ENCODE peak calls at places on chromosomes 4 and X, in seven cellular contexts. G, B, C, U, H, T and S are unnamed samples.

GRCh38 chr4:54942735-54943134 is 182.7 kb downstream of the KDR start:
- DNase-seq in G (no peak), T (no peak), B (no peak), U (no peak), C (no peak), H (no peak), S (no peak)

GRCh38 chr4:73901031-73901430 is 31.8 kb downstream of the CXCL1 start:
- DNase-seq in H (no peak), G (no peak), B (no peak), T (no peak), U (no peak), C (no peak), S (no peak)

GRCh38 chrX:10932842-10933440 is 178.2 kb upstream of the HCCS start:
- DNase-seq in H (no peak), C (no peak), U (no peak), G (no peak), T (no peak), B (no peak), S (no peak)

GRCh38 chrX:153733651-153734240 is 9.1 kb downstream of the ABCD1 start:
- DNase-seq in T (no peak), U (no peak), G (no peak), H (no peak), C (no peak), B (no peak), S (no peak)

GRCh38 chr4:121397941-121398601 is 17.3 kb upstream of the QRFPR start:
- DNase-seq in T (no peak), C (no peak), U (no peak), B (no peak), H (no peak), G (no peak), S (no peak)

GRCh38 chr4:126899382-126899801 is 733.4 kb upstream of the INTU start:
- DNase-seq in B (no peak), H (no peak), T (no peak), G (no peak), U (no peak), C (no peak), S (no peak)

GRCh38 chrX:133923113-133923512 is 62.3 kb downstream of the GPC3 start:
- DNase-seq in B (no peak), G (no peak), C (no peak), T (no peak), H (no peak), U (no peak), S (no peak)

GRCh38 chrX:72158773-72159172 is 22.8 kb upstream of the PIN4 start:
- DNase-seq in U (no peak), C (no peak), T (no peak), H (no peak), B (no peak), G (no peak), S (no peak)

GRCh38 chr4:16026155-16026761 is 57.6 kb downstream of the PROM1 start:
- DNase-seq in B (peak), T (no peak), U (no peak), H (no peak), G (peak), C (no peak), S (no peak)

GRCh38 chr4:140703463-140703862 is 52.7 kb downstream of the TBC1D9 start:
- DNase-seq in C (no peak), T (no peak), B (no peak), H (no peak), G (no peak), U (no peak), S (no peak)

GRCh38 chr4:147103403-147103946 is 157.8 kb upstream of the TTC29 start:
- DNase-seq in C (peak), T (no peak), B (peak), U (peak), G (no peak), H (no peak), S (peak)

GRCh38 chr4:157304769-157305168 is 84.2 kb downstream of the GRIA2 start:
- DNase-seq in T (no peak), U (no peak), C (no peak), B (no peak), G (no peak), H (no peak), S (no peak)

GRCh38 chr4:128159967-128160366 is 98.9 kb downstream of the LARP1B start:
- DNase-seq in C (no peak), B (no peak), H (no peak), T (no peak), G (no peak), U (no peak), S (no peak)

GRCh38 chr4:4780634-4781287 is 78.7 kb upstream of the MSX1 start:
- DNase-seq in U (no peak), B (no peak), C (no peak), G (no peak), T (no peak), H (no peak), S (no peak)

GRCh38 chr4:4784379-4784778 is 75.1 kb upstream of the MSX1 start:
- DNase-seq in B (no peak), G (no peak), H (no peak), T (no peak), U (no peak), C (peak), S (no peak)

GRCh38 chr4:4782969-4783368 is 76.5 kb upstream of the MSX1 start:
- DNase-seq in C (no peak), B (no peak), H (no peak), T (no peak), U (no peak), G (no peak), S (no peak)

GRCh38 chr4:4783847-4784246 is 75.6 kb upstream of the MSX1 start:
- DNase-seq in H (no peak), U (no peak), T (no peak), G (peak), C (peak), B (no peak), S (no peak)

DNA sequence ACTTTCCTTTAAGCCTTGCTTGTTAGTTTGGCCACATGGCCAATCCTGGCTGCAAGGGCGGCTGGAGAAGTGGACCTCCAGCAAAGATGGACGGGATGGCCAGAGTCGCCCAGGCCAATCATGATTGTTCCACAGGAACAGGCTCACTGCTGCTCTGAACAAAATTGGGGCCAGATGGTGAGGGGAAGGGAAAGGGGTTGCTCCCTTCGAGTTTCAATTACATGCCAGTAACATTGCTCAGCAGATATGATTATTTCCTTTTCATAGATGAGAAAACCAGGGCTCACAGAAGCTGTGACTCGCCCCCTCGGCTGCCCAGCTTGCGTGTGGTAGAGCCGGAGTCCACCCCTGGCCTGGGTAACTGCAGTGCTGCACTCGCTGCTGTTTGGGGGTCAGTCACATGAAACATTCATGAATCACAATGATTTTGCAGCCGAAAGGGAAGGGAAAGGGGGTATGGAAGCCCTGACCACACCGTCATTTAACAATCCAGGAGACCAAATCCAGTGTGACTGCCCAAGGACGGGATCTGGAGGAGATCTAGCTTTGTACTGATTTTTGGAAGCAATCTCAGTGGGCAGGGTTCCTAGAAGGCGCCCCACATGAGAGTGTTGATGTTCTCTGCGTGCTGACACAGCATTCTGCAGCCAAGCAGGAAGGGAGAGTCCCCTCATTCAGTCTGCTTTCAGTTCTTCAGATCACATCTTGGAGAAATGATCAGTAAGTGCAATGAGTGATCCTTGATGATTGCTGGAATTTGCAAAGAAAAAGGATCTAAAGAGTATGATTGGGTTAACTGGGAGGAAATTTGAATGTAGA is 77.3 kb upstream of the MSX1 start:
- DNase-seq in U (no peak), C (no peak), G (no peak), B (no peak), T (no peak), H (no peak), S (no peak)
- H3K27ac ChIP-seq in U (no peak), C (no peak), G (no peak), B (peak), T (no peak), H (no peak), S (peak)

GRCh38 chr4:61541474-61541873 is 341.3 kb downstream of the ADGRL3 start:
- DNase-seq in G (no peak), U (no peak), C (no peak), B (peak), T (no peak), H (no peak), S (no peak)
- TF ChIP-seq CTCF in G (no peak), U (no peak), C (peak), B (peak), T (no peak), H (no peak), S (no peak)

DNA sequence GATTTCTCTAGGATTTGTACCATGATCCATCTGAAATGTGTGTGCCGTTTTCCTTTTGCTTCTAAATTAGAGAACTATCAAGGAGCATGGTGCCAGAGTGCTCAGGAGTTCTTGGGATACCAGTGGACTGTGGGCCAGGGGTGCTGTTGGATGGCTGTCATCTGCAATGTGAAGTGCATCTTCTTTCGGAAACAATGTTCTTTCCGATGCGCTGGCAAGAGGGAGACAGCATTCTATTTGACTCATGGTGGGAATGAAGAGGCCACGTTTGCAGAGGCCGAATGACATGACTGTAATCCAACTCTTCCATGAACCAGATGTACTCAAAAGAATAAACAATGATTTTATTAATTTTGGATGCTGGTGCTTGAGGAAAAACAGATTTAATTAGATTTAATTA is 45.5 kb downstream of the SORCS2 start:
- DNase-seq in T (no peak), B (no peak), U (no peak), H (no peak), C (no peak), G (no peak), S (no peak)
- H3K4me3 ChIP-seq in T (no peak), B (no peak), U (no peak), H (no peak), C (no peak), G (no peak), S (no peak)

GRCh38 chrX:118360429-118361125 is 14.7 kb downstream of the WDR44 start:
- DNase-seq in C (no peak), G (peak), B (no peak), U (no peak), H (no peak), T (no peak), S (no peak)
- H3K27ac ChIP-seq in C (peak), G (peak), B (peak), U (no peak), H (no peak), T (no peak), S (no peak)

GRCh38 chrX:108186811-108187210 is 95.2 kb downstream of the ATG4A start:
- DNase-seq in H (no peak), C (no peak), G (no peak), T (no peak), B (peak), U (no peak), S (no peak)
- TF ChIP-seq CTCF in H (no peak), C (no peak), G (no peak), T (no peak), B (no peak), U (no peak), S (no peak)

GRCh38 chrX:118685393-118685792 is 42.0 kb upstream of the IL13RA1 start:
- DNase-seq in T (no peak), C (no peak), G (no peak), H (no peak), U (no peak), B (no peak), S (no peak)
- H3K4me3 ChIP-seq in T (no peak), C (no peak), G (no peak), H (no peak), U (no peak), B (no peak), S (no peak)